ENCODE peak calls at places on chromosome 15, in four cellular contexts. One of them, this sample, is unnamed.

GRCh38 chr15:77837649-77838025 is 204.9 kb upstream of the LINGO1 start:
- DNase-seq in germinal center: no peak
- DNase-seq in mesothelial cell of epicardium: no peak
- DNase-seq in tibial nerve: no peak
- DNase-seq in this sample: no peak

GRCh38 chr15:96274698-96275097 is 55.8 kb upstream of the NR2F2 start:
- DNase-seq in germinal center: no peak
- DNase-seq in mesothelial cell of epicardium: no peak
- DNase-seq in tibial nerve: no peak
- DNase-seq in this sample: no peak

GRCh38 chr15:26087881-26088280 is 224.8 kb upstream of the ATP10A start:
- DNase-seq in mesothelial cell of epicardium: no peak
- DNase-seq in tibial nerve: no peak
- DNase-seq in germinal center: no peak
- DNase-seq in this sample: no peak

GRCh38 chr15:62324382-62324781 is 159.3 kb upstream of the C2CD4B start:
- DNase-seq in tibial nerve: no peak
- DNase-seq in mesothelial cell of epicardium: no peak
- DNase-seq in germinal center: no peak
- DNase-seq in this sample: no peak

GRCh38 chr15:39783244-39783820 is 691 bp upstream of the FSIP1 start:
- DNase-seq in tibial nerve: no peak
- DNase-seq in germinal center: peak; percentile 12
- DNase-seq in mesothelial cell of epicardium: no peak
- DNase-seq in this sample: no peak

GRCh38 chr15:80461370-80462060 is 57.3 kb downstream of the ARNT2 start:
- DNase-seq in germinal center: no peak
- DNase-seq in tibial nerve: peak; percentile 13
- DNase-seq in mesothelial cell of epicardium: no peak
- DNase-seq in this sample: peak; percentile 42

GRCh38 chr15:23897091-23897490 is 210.0 kb upstream of the NDN start:
- DNase-seq in mesothelial cell of epicardium: no peak
- DNase-seq in tibial nerve: no peak
- DNase-seq in germinal center: no peak
- DNase-seq in this sample: no peak

GRCh38 chr15:48553559-48553958 is 92.0 kb downstream of the FBN1 start:
- DNase-seq in mesothelial cell of epicardium: no peak
- DNase-seq in germinal center: no peak
- DNase-seq in tibial nerve: no peak
- DNase-seq in this sample: no peak

GRCh38 chr15:48283361-48284157 is 47.7 kb upstream of the DUT start:
- DNase-seq in germinal center: no peak
- DNase-seq in tibial nerve: no peak
- DNase-seq in mesothelial cell of epicardium: no peak
- DNase-seq in this sample: no peak

GRCh38 chr15:80659375-80659774 is 35.7 kb upstream of the ABHD17C start:
- DNase-seq in germinal center: no peak
- DNase-seq in tibial nerve: no peak
- DNase-seq in mesothelial cell of epicardium: no peak
- DNase-seq in this sample: no peak

GRCh38 chr15:67777071-67777470 is 48.2 kb upstream of the SKOR1 start:
- DNase-seq in germinal center: no peak
- DNase-seq in tibial nerve: no peak
- DNase-seq in mesothelial cell of epicardium: no peak
- DNase-seq in this sample: no peak

GRCh38 chr15:72368895-72369294 is 6.9 kb downstream of the HEXA start:
- DNase-seq in germinal center: no peak
- DNase-seq in mesothelial cell of epicardium: no peak
- DNase-seq in tibial nerve: peak; percentile 36
- DNase-seq in this sample: peak; percentile 96

GRCh38 chr15:82312611-82313349 is 36.5 kb downstream of the GOLGA6L10 start:
- DNase-seq in germinal center: no peak
- DNase-seq in mesothelial cell of epicardium: no peak
- DNase-seq in tibial nerve: no peak
- DNase-seq in this sample: no peak

GRCh38 chr15:70523634-70524033 is 239.7 kb downstream of the UACA start:
- DNase-seq in tibial nerve: no peak
- DNase-seq in germinal center: no peak
- DNase-seq in mesothelial cell of epicardium: no peak
- DNase-seq in this sample: no peak

GRCh38 chr15:70094690-70095311 is 2.9 kb downstream of the TLE3 start:
- DNase-seq in mesothelial cell of epicardium: no peak
- DNase-seq in tibial nerve: no peak
- DNase-seq in germinal center: no peak
- DNase-seq in this sample: no peak

GRCh38 chr15:58409861-58410260 is 21.9 kb upstream of the LIPC start:
- DNase-seq in mesothelial cell of epicardium: no peak
- DNase-seq in tibial nerve: no peak
- DNase-seq in germinal center: no peak
- DNase-seq in this sample: no peak

GRCh38 chr15:60758961-60759729 is 280.2 kb upstream of the ICE2 start:
- DNase-seq in germinal center: no peak
- DNase-seq in tibial nerve: no peak
- DNase-seq in mesothelial cell of epicardium: no peak
- DNase-seq in this sample: no peak

GRCh38 chr15:94670436-94671034 is 439.2 kb downstream of the MCTP2 start:
- DNase-seq in mesothelial cell of epicardium: no peak
- DNase-seq in germinal center: peak; percentile 20
- DNase-seq in tibial nerve: peak; percentile 28
- DNase-seq in this sample: peak; percentile 5

GRCh38 chr15:39458131-39458530 is 122.7 kb upstream of the THBS1 start:
- DNase-seq in germinal center: no peak
- DNase-seq in mesothelial cell of epicardium: no peak
- DNase-seq in tibial nerve: no peak
- DNase-seq in this sample: no peak

GRCh38 chr15:62880278-62880677 is 162.3 kb upstream of the TPM1 start:
- DNase-seq in mesothelial cell of epicardium: no peak
- DNase-seq in tibial nerve: no peak
- DNase-seq in germinal center: no peak
- DNase-seq in this sample: peak; percentile 90

GRCh38 chr15:80260566-80260965 is 8.6 kb upstream of the CTXND1 start:
- DNase-seq in germinal center: no peak
- DNase-seq in tibial nerve: no peak
- DNase-seq in mesothelial cell of epicardium: no peak
- DNase-seq in this sample: no peak

GRCh38 chr15:73586006-73586654 is 47.1 kb downstream of the NPTN start:
- DNase-seq in mesothelial cell of epicardium: no peak
- DNase-seq in germinal center: no peak
- DNase-seq in tibial nerve: no peak
- DNase-seq in this sample: no peak

GRCh38 chr15:92092391-92092790 is 238.9 kb downstream of the SLCO3A1 start:
- DNase-seq in mesothelial cell of epicardium: no peak
- DNase-seq in germinal center: no peak
- DNase-seq in tibial nerve: no peak
- DNase-seq in this sample: peak; percentile 22

GRCh38 chr15:85312925-85313324 is 67.5 kb upstream of the AKAP13 start:
- DNase-seq in mesothelial cell of epicardium: no peak
- DNase-seq in germinal center: no peak
- DNase-seq in tibial nerve: no peak
- DNase-seq in this sample: peak; percentile 60